ENCODE peak calls at places on chromosomes 12 and 14, in ten cellular contexts. G, K, E, X, O, Y, Z, N, L and P are unnamed samples.

GRCh38 chr12:27667540-27667939 is 28.7 kb upstream of the REP15 start:
- DNase-seq in G (peak), K (no peak), E (no peak), X (no peak), O (no peak), Y (peak), Z (no peak), N (peak), L (peak), P (peak)

GRCh38 chr14:59306775-59307174 is 118.3 kb downstream of the DAAM1 start:
- DNase-seq in G (peak), K (peak), E (no peak), X (no peak), O (peak), Y (peak), Z (no peak), N (peak), L (no peak), P (no peak)

GRCh38 chr14:96146131-96146771 is 58.4 kb upstream of the BDKRB2 start:
- DNase-seq in G (no peak), K (no peak), E (no peak), X (no peak), O (peak), Y (peak), Z (no peak), N (peak), L (no peak), P (peak)

GRCh38 chr12:3084742-3085141 is 7.6 kb downstream of the TSPAN9 start:
- DNase-seq in G (no peak), K (no peak), E (no peak), X (no peak), O (no peak), Y (no peak), Z (no peak), N (no peak), L (no peak), P (no peak)

GRCh38 chr14:64296561-64296960 is 2.4 kb upstream of the ESR2 start:
- DNase-seq in G (peak), K (peak), E (no peak), X (no peak), O (peak), Y (no peak), Z (no peak), N (no peak), L (no peak), P (no peak)

GRCh38 chr12:69672195-69672594 is 26.9 kb downstream of the BEST3 start:
- DNase-seq in G (no peak), K (no peak), E (no peak), X (no peak), O (no peak), Y (no peak), Z (no peak), N (no peak), L (no peak), P (no peak)

GRCh38 chr12:113194971-113195391 is 9.5 kb downstream of the RITA1 start:
- DNase-seq in G (no peak), K (no peak), E (no peak), X (no peak), O (peak), Y (peak), Z (no peak), N (peak), L (no peak), P (peak)

GRCh38 chr12:56042430-56043203 is 899 bp downstream of the RPS26 start:
- DNase-seq in G (no peak), K (no peak), E (no peak), X (no peak), O (no peak), Y (no peak), Z (no peak), N (no peak), L (no peak), P (no peak)